ENCODE peak calls at places on chromosome 14, in ten cellular contexts. U is foreskin keratinocyte; S is stimulated activated CD4-positive, alpha-beta T cell treated with anti-CD3 and anti-CD28 coated beads, Interleukin-12 subunit alpha, Interleukin-12 subunit beta, amount 100 ng/mL, for 4 hours; E is kidney glomerular epithelial cell; W is amniotic epithelial cell; M is GM10248; K is mammary epithelial cell; T is NCI-H1092 treated with DMSO at 0.1 percent for 48 hours; J is stimulated activated CD8-positive, alpha-beta memory T cell treated with anti-CD3 and anti-CD28 coated beads, Interleukin-7, amount 100 ng/mL, for 48 hours; Q is GM18507. F is an unnamed sample.

GRCh38 chr14:55383039-55383438 is 28.6 kb downstream of the ATG14 start:
- DNase-seq in U (no peak), S (no peak), E (no peak), W (peak; percentile 54), M (no peak), K (no peak), T (no peak), J (no peak), Q (no peak), F (no peak)

GRCh38 chr14:61839452-61839851 is 77.2 kb downstream of the SNAPC1 start:
- DNase-seq in U (no peak), S (no peak), E (no peak), W (peak; percentile 7), M (no peak), K (no peak), T (no peak), J (no peak), Q (no peak), F (no peak)

GRCh38 chr14:77197988-77198387 is 16.4 kb downstream of the TMEM63C start:
- DNase-seq in U (no peak), S (no peak), E (no peak), W (no peak), M (no peak), K (no peak), T (no peak), J (no peak), Q (no peak), F (no peak)

GRCh38 chr14:26427059-26427458 is 170.8 kb downstream of the NOVA1 start:
- DNase-seq in U (no peak), S (no peak), E (no peak), W (no peak), M (no peak), K (no peak), T (no peak), J (no peak), Q (no peak), F (no peak)

GRCh38 chr14:103997391-103997790 is 55.1 kb upstream of the RD3L start:
- DNase-seq in U (no peak), S (no peak), E (no peak), W (no peak), M (no peak), K (no peak), T (no peak), J (no peak), Q (no peak), F (no peak)

GRCh38 chr14:102969901-102970300 is 47.4 kb downstream of the AMN start:
- DNase-seq in U (no peak), S (no peak), E (no peak), W (no peak), M (no peak), K (no peak), T (no peak), J (no peak), Q (no peak), F (no peak)

GRCh38 chr14:88168498-88169165 is 154.4 kb downstream of the KCNK10 start:
- DNase-seq in U (peak; percentile 32), S (peak; percentile 41), E (no peak), W (peak; percentile 19), M (peak; percentile 63), K (peak; percentile 17), T (peak; percentile 14), J (no peak), Q (peak; percentile 32), F (peak; percentile 65)

GRCh38 chr14:55681088-55681487 is 101.1 kb downstream of the KTN1 start:
- DNase-seq in U (no peak), S (no peak), E (no peak), W (no peak), M (no peak), K (no peak), T (no peak), J (no peak), Q (no peak), F (no peak)

GRCh38 chr14:78530078-78530477 is 359.9 kb downstream of the NRXN3 start:
- DNase-seq in U (peak; percentile 3), S (no peak), E (no peak), W (peak; percentile 0), M (no peak), K (peak; percentile 4), T (no peak), J (no peak), Q (no peak), F (peak; percentile 32)

GRCh38 chr14:33847066-33847465 is 103.8 kb downstream of the EGLN3 start:
- DNase-seq in U (no peak), S (no peak), E (no peak), W (peak; percentile 38), M (no peak), K (peak; percentile 52), T (no peak), J (no peak), Q (no peak), F (no peak)

GRCh38 chr14:101372894-101373640 is 188.2 kb upstream of the DIO3 start:
- DNase-seq in U (no peak), S (no peak), E (no peak), W (no peak), M (peak; percentile 7), K (no peak), T (no peak), J (no peak), Q (no peak), F (no peak)

GRCh38 chr14:105028251-105028927 is 7.5 kb upstream of the CDCA4 start:
- DNase-seq in U (peak; percentile 95), S (no peak), E (no peak), W (no peak), M (peak; percentile 5), K (no peak), T (no peak), J (no peak), Q (no peak), F (no peak)

GRCh38 chr14:77097006-77097688 is 911 bp upstream of the CIPC start:
- DNase-seq in U (peak; percentile 54), S (no peak), E (peak; percentile 37), W (peak; percentile 44), M (peak; percentile 17), K (no peak), T (peak; percentile 71), J (no peak), Q (no peak), F (peak; percentile 76)

GRCh38 chr14:67392123-67392522 is 19.8 kb downstream of the PLEK2 start:
- DNase-seq in U (no peak), S (no peak), E (no peak), W (no peak), M (no peak), K (no peak), T (no peak), J (no peak), Q (no peak), F (no peak)

GRCh38 chr14:24147761-24148428 is 597 bp downstream of the RNF31 start:
- DNase-seq in U (no peak), S (no peak), E (no peak), W (no peak), M (no peak), K (no peak), T (no peak), J (no peak), Q (no peak), F (no peak)

GRCh38 chr14:73833530-73834257 is 17.9 kb upstream of the PTGR2 start:
- DNase-seq in U (no peak), S (no peak), E (peak; percentile 91), W (peak; percentile 61), M (no peak), K (no peak), T (no peak), J (no peak), Q (no peak), F (no peak)

GRCh38 chr14:96634481-96634880 is 132.3 kb downstream of the PAPOLA start:
- DNase-seq in U (no peak), S (no peak), E (no peak), W (no peak), M (peak; percentile 3), K (no peak), T (no peak), J (no peak), Q (no peak), F (no peak)

GRCh38 chr14:68687746-68688145 is 105.1 kb downstream of the ZFP36L1 start:
- DNase-seq in U (peak; percentile 99), S (no peak), E (no peak), W (peak; percentile 88), M (no peak), K (peak; percentile 98), T (no peak), J (no peak), Q (no peak), F (no peak)

GRCh38 chr14:50425816-50426215 is 29.1 kb upstream of the CDKL1 start:
- DNase-seq in U (peak; percentile 3), S (no peak), E (no peak), W (peak; percentile 98), M (no peak), K (no peak), T (no peak), J (no peak), Q (no peak), F (no peak)

GRCh38 chr14:88245321-88245720 is 77.7 kb downstream of the KCNK10 start:
- DNase-seq in U (no peak), S (no peak), E (no peak), W (no peak), M (no peak), K (no peak), T (peak; percentile 58), J (no peak), Q (no peak), F (no peak)

GRCh38 chr14:105627701-105628100 is 101.3 kb downstream of the TMEM121 start:
- DNase-seq in U (no peak), S (no peak), E (no peak), W (no peak), M (no peak), K (no peak), T (no peak), J (no peak), Q (no peak), F (no peak)

GRCh38 chr14:50560929-50561280 is 960 bp downstream of the ATL1 start:
- DNase-seq in U (peak; percentile 67), S (peak; percentile 64), E (no peak), W (peak; percentile 73), M (peak; percentile 11), K (peak; percentile 84), T (peak; percentile 85), J (no peak), Q (no peak), F (no peak)

GRCh38 chr14:77498984-77499527 is 440 bp upstream of the ISM2 start:
- DNase-seq in U (peak; percentile 30), S (no peak), E (no peak), W (no peak), M (peak; percentile 62), K (no peak), T (peak; percentile 4), J (no peak), Q (peak; percentile 12), F (no peak)

GRCh38 chr14:76759589-76759988 is 1.7 kb upstream of the VASH1 start:
- DNase-seq in U (no peak), S (no peak), E (no peak), W (no peak), M (no peak), K (no peak), T (no peak), J (no peak), Q (no peak), F (no peak)

GRCh38 chr14:91409991-91410401 is 7.6 kb downstream of the CCDC88C start:
- DNase-seq in U (no peak), S (no peak), E (no peak), W (no peak), M (no peak), K (no peak), T (no peak), J (no peak), Q (no peak), F (no peak)

GRCh38 chr14:30034049-30034635 is 106.5 kb upstream of the PRKD1 start:
- DNase-seq in U (no peak), S (no peak), E (no peak), W (peak; percentile 37), M (no peak), K (no peak), T (peak; percentile 71), J (no peak), Q (no peak), F (no peak)

GRCh38 chr14:81406863-81407262 is 6.7 kb upstream of the STON2 start:
- DNase-seq in U (no peak), S (no peak), E (peak; percentile 87), W (peak; percentile 21), M (no peak), K (peak; percentile 88), T (no peak), J (no peak), Q (no peak), F (no peak)

GRCh38 chr14:32713856-32714255 is 224.8 kb upstream of the NPAS3 start:
- DNase-seq in U (no peak), S (no peak), E (no peak), W (no peak), M (no peak), K (no peak), T (no peak), J (no peak), Q (no peak), F (no peak)

F was measured in NAMALWA.